ENCODE peak calls at places on chromosomes 7 and 10, in six cellular contexts. R, K, J, W, T and L are unnamed samples. For H3K4me1, the result is how much of the 10 kb centered on the place peaks cover.

GRCh38 chr7:158996214-158997109 is 140.1 kb downstream of the DYNC2I1 start:
- DNase-seq in R (peak), K (no peak), J (no peak), W (no peak), T (no peak), L (no peak)

GRCh38 chr10:99531026-99531695 is 1.6 kb upstream of the NKX2-3 start:
- DNase-seq in R (no peak), K (no peak), J (no peak), W (no peak), T (no peak), L (no peak)

GRCh38 chr10:121497513-121497912 is 100.7 kb downstream of the FGFR2 start:
- DNase-seq in R (no peak), K (no peak), J (peak), W (no peak), T (no peak), L (peak)

GRCh38 chr10:19204239-19204917 is 155.8 kb downstream of the MALRD1 start:
- DNase-seq in R (no peak), K (no peak), J (no peak), W (no peak), T (no peak), L (no peak)

GRCh38 chr7:30977896-30978564 is 14.3 kb downstream of the GHRHR start:
- DNase-seq in R (peak), K (peak), J (no peak), W (peak), T (no peak), L (peak)

GRCh38 chr7:65371468-65371867 is 2.2 kb upstream of the ZNF92 start:
- DNase-seq in R (no peak), K (no peak), J (no peak), W (peak), T (no peak), L (peak)

GRCh38 chr10:128143531-128143930 is 17.3 kb upstream of the MKI67 start:
- DNase-seq in R (no peak), K (no peak), J (no peak), W (no peak), T (no peak), L (no peak)

GRCh38 chr7:104264281-104264680 is 56.5 kb upstream of the ORC5 start:
- DNase-seq in R (no peak), K (no peak), J (peak), W (no peak), T (no peak), L (no peak)

GRCh38 chr7:138001529-138002095 is at the start of gene CREB3L2:
- DNase-seq in R (peak), K (peak), J (no peak), W (peak), T (no peak), L (peak)

GRCh38 chr10:97099089-97099488 is 86.7 kb downstream of the SLIT1 start:
- DNase-seq in R (no peak), K (no peak), J (no peak), W (no peak), T (no peak), L (no peak)

GRCh38 chr7:93043393-93043985 is 74.3 kb downstream of the SAMD9 start:
- DNase-seq in R (peak), K (no peak), J (peak), W (no peak), T (no peak), L (peak)

GRCh38 chr7:68279827-68280400 is 1283.3 kb downstream of the TYW1 start:
- DNase-seq in R (no peak), K (no peak), J (no peak), W (no peak), T (no peak), L (no peak)

GRCh38 chr7:75642810-75643486 is 95.8 kb downstream of the HIP1 start:
- DNase-seq in R (peak), K (peak), J (peak), W (peak), T (no peak), L (peak)

GRCh38 chr10:71975087-71975890 is 11.1 kb downstream of the CHST3 start:
- DNase-seq in R (peak), K (peak), J (peak), W (peak), T (no peak), L (peak)
- H3K4me1 ChIP-seq in R (half or more), K (half or more), J (under half), W (half or more), T (half or more), L (under half)

DNA sequence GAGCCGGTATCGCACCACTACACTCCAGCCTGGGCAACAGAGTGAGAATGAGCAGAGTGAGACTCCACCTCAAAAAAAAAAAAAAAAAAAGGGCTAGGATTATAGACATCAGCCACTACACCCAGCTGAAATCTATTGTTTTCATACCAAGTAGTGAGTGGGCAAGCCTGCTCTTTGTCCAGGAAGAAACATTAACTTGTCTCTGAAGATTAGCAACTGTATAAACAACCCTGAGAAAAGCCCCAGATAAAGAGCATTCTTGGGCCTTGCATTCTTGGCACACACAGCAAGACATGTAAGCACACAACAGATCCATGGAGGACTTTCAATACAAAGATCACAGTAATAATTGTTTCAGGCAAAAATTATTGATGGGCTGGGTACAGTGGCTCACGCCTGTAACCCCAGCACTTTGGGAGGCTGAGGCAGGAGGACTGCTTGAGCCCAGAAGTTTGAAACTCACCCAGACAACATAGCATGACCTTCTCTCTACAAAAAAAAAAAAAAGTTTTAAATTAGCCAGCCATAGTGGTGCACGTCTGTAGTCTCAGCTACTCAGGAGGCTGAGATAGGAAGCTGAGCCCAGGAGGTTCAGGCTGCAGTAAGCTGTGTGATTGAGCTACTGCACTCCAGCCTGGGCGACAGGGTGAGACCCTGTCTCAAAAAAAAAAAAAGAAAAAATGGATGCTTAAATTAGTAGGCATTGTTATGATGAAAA is 4.4 kb downstream of the PSPH start:
- DNase-seq in R (no peak), K (peak), J (peak), W (peak), T (no peak), L (no peak)
- H3K27ac ChIP-seq in R (peak), K (peak), J (no peak), W (peak), T (no peak), L (no peak)

DNA sequence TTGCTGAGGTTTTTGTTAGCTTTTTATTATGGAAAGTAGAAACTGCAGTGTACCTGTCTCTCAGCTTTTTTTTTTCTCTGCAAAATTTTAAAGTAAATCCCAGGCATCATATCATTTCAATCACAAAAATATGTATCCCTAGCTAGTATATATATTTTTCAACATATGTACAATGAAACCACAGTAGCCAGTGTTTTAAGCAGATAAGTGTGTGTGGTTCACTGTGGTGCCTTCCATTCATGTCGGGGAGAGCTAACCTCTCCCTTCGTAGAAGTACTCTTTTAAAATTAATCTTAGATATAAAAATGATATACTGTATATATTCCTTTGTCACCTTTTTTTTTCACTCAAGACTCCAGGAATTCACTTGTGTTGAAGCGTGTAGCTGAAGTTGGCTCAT is 22.7 kb downstream of the CUL1 start:
- DNase-seq in R (no peak), K (no peak), J (no peak), W (no peak), T (no peak), L (no peak)
- H3K4me1 ChIP-seq in R (under half), K (under half), J (under half), W (half or more), T (half or more), L (under half)

GRCh38 chr10:124683816-124684215 is 60.4 kb downstream of the FAM53B start:
- DNase-seq in R (no peak), K (no peak), J (no peak), W (no peak), T (no peak), L (no peak)
- H3K27ac ChIP-seq in R (peak), K (peak), J (no peak), W (peak), T (peak), L (no peak)

GRCh38 chr7:19110778-19111175 is 6.7 kb downstream of the TWIST1 start:
- DNase-seq in R (no peak), K (no peak), J (no peak), W (no peak), T (no peak), L (no peak)
- H3K4me1 ChIP-seq in R (under half), K (under half), J (under half), W (under half), T (half or more), L (under half)